ENCODE peak calls at places on chromosomes 12 and 14, in seven cellular contexts. S is AG04450, H is aorta, B is adipocyte, O is left ventricle myocardium inferior, F is tibial artery, A is GM23338. V is an unnamed sample.

GRCh38 chr12:126156806-126157574 is 1091.8 kb downstream of the AACS start:
- DNase-seq in B (no peak), F (no peak), A (peak; percentile 16), H (no peak), O (no peak), S (no peak), V (no peak)

GRCh38 chr12:88706286-88706685 is 126.0 kb upstream of the KITLG start:
- DNase-seq in S (no peak), H (no peak), B (no peak), F (no peak), A (no peak), O (no peak), V (no peak)

GRCh38 chr12:116887897-116888296 is 6.7 kb upstream of the HRK start:
- DNase-seq in F (no peak), O (no peak), B (no peak), H (no peak), S (no peak), A (no peak), V (no peak)

GRCh38 chr12:5376591-5377207 is 55.2 kb upstream of the NTF3 start:
- DNase-seq in H (no peak), O (no peak), A (no peak), S (no peak), B (no peak), F (no peak), V (no peak)

GRCh38 chr12:107320929-107321618 is 227.7 kb upstream of the CRY1 start:
- DNase-seq in H (peak; percentile 44), B (peak; percentile 47), O (no peak), F (no peak), S (no peak), A (peak; percentile 82), V (no peak)

GRCh38 chr12:123129651-123130050 is 21.2 kb downstream of the PITPNM2 start:
- DNase-seq in S (no peak), F (no peak), H (no peak), B (no peak), A (no peak), O (no peak), V (no peak)

GRCh38 chr12:131006036-131006735 is 52.5 kb downstream of the ADGRD1 start:
- DNase-seq in B (no peak), F (no peak), O (no peak), A (no peak), S (no peak), H (no peak), V (no peak)

GRCh38 chr12:117875652-117876491 is 92.9 kb downstream of the KSR2 start:
- DNase-seq in A (peak; percentile 95), O (no peak), H (peak; percentile 53), B (no peak), F (no peak), S (no peak), V (no peak)

GRCh38 chr14:60106341-60106740 is 14.6 kb downstream of the PCNX4 start:
- DNase-seq in H (peak; percentile 46), O (no peak), S (no peak), F (peak; percentile 41), A (no peak), B (peak; percentile 63), V (no peak)

GRCh38 chr12:57016348-57016747 is at the start of gene TAC3:
- DNase-seq in H (no peak), A (peak; percentile 69), B (no peak), F (no peak), O (no peak), S (no peak), V (no peak)

GRCh38 chr14:47917344-47917954 is 242.0 kb upstream of the MDGA2 start:
- DNase-seq in S (no peak), F (no peak), A (peak; percentile 77), B (peak; percentile 25), O (no peak), H (no peak), V (no peak)

GRCh38 chr12:47364251-47364650 is 284.5 kb upstream of the AMIGO2 start:
- DNase-seq in B (no peak), O (no peak), H (no peak), F (no peak), S (no peak), A (no peak), V (no peak)

GRCh38 chr12:93894391-93895095 is 217.4 kb downstream of the CRADD start:
- DNase-seq in A (no peak), O (peak; percentile 88), F (peak; percentile 82), H (peak; percentile 91), S (no peak), B (no peak), V (peak; percentile 88)

GRCh38 chr14:56221392-56222128 is 103.3 kb downstream of the PELI2 start:
- DNase-seq in F (no peak), S (no peak), B (no peak), A (no peak), O (no peak), H (no peak), V (no peak)

GRCh38 chr12:125228519-125229260 is 163.5 kb downstream of the AACS start:
- DNase-seq in F (no peak), H (no peak), A (peak; percentile 70), O (no peak), B (no peak), S (no peak), V (no peak)

GRCh38 chr14:58108717-58109116 is 43.3 kb downstream of the ARMH4 start:
- DNase-seq in S (no peak), O (no peak), B (no peak), A (no peak), F (no peak), H (no peak), V (no peak)

GRCh38 chr12:54352891-54353874 is 11.1 kb downstream of the GPR84 start:
- DNase-seq in H (no peak), B (peak; percentile 29), F (no peak), A (peak; percentile 54), S (no peak), O (no peak), V (no peak)
- H3K4me3 ChIP-seq in H (no peak overlapping the region), B (no peak overlapping the region), F (no peak overlapping the region), A (peak overlapping the region; percentile 61), S (no peak overlapping the region), O (no peak overlapping the region), V (no peak overlapping the region)

GRCh38 chr12:54000105-54000773 is at the start of gene HOXC9:
- DNase-seq in B (peak; percentile 16), A (no peak), H (peak; percentile 51), F (no peak), O (no peak), S (no peak), V (no peak)

GRCh38 chr12:54002278-54002914 is 2.4 kb downstream of the HOXC9 start:
- DNase-seq in S (no peak), H (peak; percentile 32), A (no peak), F (no peak), B (no peak), O (no peak), V (no peak)

GRCh38 chr12:54002915-54003339 is 3.0 kb downstream of the HOXC9 start:
- DNase-seq in O (no peak), H (peak; percentile 34), A (no peak), F (no peak), S (no peak), B (no peak), V (no peak)

GRCh38 chr12:54000774-54001114 is 783 bp downstream of the HOXC9 start:
- DNase-seq in S (no peak), F (no peak), B (no peak), A (no peak), H (no peak), O (no peak), V (no peak)

GRCh38 chr12:54001283-54002187 is 1.6 kb downstream of the HOXC9 start:
- DNase-seq in A (no peak), H (peak; percentile 20), F (no peak), O (no peak), B (no peak), S (no peak), V (no peak)
- H3K4me3 ChIP-seq in A (no peak overlapping the region), H (no peak overlapping the region), F (peak overlapping the region; percentile 76), O (no peak overlapping the region), B (peak overlapping the region; percentile 94), S (no peak overlapping the region), V (no peak overlapping the region)

GRCh38 chr14:80850197-80850814 is 91.2 kb downstream of the CEP128 start:
- DNase-seq in S (peak; percentile 20), F (no peak), H (no peak), B (peak; percentile 85), A (peak; percentile 54), O (no peak), V (no peak)

GRCh38 chr14:80847093-80847492 is 94.4 kb downstream of the CEP128 start:
- DNase-seq in A (no peak), B (no peak), O (no peak), S (no peak), F (no peak), H (no peak), V (no peak)

GRCh38 chr14:80839743-80840142 is 101.8 kb downstream of the CEP128 start:
- DNase-seq in H (no peak), F (no peak), S (no peak), O (no peak), A (no peak), B (no peak), V (no peak)

GRCh38 chr14:80845877-80846276 is 95.7 kb downstream of the CEP128 start:
- DNase-seq in F (no peak), O (no peak), B (no peak), A (no peak), H (no peak), S (no peak), V (no peak)

DNA sequence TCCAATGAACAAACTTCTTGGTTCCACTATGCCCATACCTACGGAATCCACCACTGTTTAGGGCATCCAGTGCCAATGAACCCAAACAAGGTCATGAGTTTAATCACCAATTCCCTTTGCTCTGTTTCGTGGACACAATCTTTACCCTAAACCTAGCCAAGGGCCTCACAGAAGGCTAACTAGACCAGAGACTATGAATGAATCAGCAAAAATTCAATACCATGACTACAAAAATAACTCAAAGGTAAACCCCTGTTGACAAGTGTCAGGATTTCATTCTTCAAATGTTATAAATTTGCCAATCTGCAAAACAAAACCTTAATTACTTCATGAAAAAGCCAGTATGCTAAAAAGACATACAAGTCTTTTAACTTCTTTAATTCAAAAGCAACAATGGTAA is 96.7 kb downstream of the CEP128 start:
- DNase-seq in H (no peak), O (no peak), B (peak; percentile 30), A (no peak), S (no peak), F (no peak), V (no peak)
- H3K4me3 ChIP-seq in H (no peak overlapping the region), O (no peak overlapping the region), B (no peak overlapping the region), A (no peak overlapping the region), S (no peak overlapping the region), F (no peak overlapping the region), V (no peak overlapping the region)

GRCh38 chr14:97033556-97034081 is 236.4 kb downstream of the VRK1 start:
- DNase-seq in O (no peak), A (peak; percentile 48), S (no peak), B (no peak), F (no peak), H (no peak), V (no peak)
- H3K4me3 ChIP-seq in O (peak overlapping the region; percentile 53), A (peak overlapping the region; percentile 64), S (no peak overlapping the region), B (no peak overlapping the region), F (no peak overlapping the region), H (no peak overlapping the region), V (peak overlapping the region; percentile 31)

DNA sequence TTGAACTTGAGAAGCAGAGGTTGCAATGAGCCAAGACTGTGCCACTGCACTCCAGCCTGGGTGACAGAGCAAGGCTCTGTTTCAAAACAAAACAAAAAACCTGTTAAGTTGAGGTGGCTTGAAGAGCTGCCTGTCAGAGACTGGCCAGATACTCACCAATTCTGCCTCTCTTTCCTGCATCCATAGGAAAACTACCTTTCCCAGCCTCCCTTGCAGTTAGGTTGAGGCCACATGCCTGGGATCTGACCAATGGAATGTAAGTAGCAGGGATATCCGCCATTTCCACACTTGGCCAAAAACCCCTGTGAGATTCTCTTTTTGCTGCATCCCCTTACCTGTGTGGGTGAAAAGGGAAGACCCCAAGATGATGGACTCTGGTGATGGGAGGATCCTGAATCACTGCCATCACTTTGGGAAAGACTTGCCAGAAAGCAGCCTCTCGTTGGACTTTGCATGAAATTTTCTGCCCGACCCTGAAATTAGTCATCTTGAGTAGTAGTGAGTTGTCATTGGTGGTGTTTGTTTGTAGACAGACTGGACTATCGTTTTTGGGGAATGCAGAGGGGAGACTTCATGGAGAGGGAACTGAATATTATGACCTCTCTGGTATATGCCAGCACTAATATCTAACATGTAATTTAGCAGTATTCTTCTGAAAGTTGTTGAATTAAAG is 14.0 kb downstream of the GPR68 start:
- DNase-seq in B (no peak), S (no peak), F (no peak), H (no peak), O (no peak), A (no peak), V (no peak)
- H3K4me3 ChIP-seq in B (peak overlapping the region; percentile 57), S (no peak overlapping the region), F (no peak overlapping the region), H (no peak overlapping the region), O (no peak overlapping the region), A (no peak overlapping the region), V (no peak overlapping the region)